ENCODE peak calls at places on chromosomes 1 and 21, in four cellular contexts. One of them, this sample, is unnamed.

GRCh38 chr1:15188145-15188544 is 34.6 kb downstream of the TMEM51 start:
- DNase-seq in bronchial epithelial cell: no peak
- DNase-seq in CD4-positive, alpha-beta T cell: no peak
- DNase-seq in cardiac fibroblast: no peak
- DNase-seq in this sample: peak

GRCh38 chr1:173749137-173749536 is 34.4 kb downstream of the KLHL20 start:
- DNase-seq in bronchial epithelial cell: peak
- DNase-seq in CD4-positive, alpha-beta T cell: no peak
- DNase-seq in cardiac fibroblast: no peak
- DNase-seq in this sample: no peak

GRCh38 chr1:70041317-70042045 is 163.9 kb downstream of the LRRC40 start:
- DNase-seq in bronchial epithelial cell: no peak
- DNase-seq in CD4-positive, alpha-beta T cell: no peak
- DNase-seq in cardiac fibroblast: no peak
- DNase-seq in this sample: no peak

GRCh38 chr1:42950146-42950480 is 8.6 kb downstream of the SLC2A1 start:
- DNase-seq in bronchial epithelial cell: no peak
- DNase-seq in CD4-positive, alpha-beta T cell: no peak
- DNase-seq in cardiac fibroblast: peak
- DNase-seq in this sample: no peak

GRCh38 chr21:14120091-14120734 is 90.5 kb downstream of the LIPI start:
- DNase-seq in bronchial epithelial cell: peak
- DNase-seq in CD4-positive, alpha-beta T cell: no peak
- DNase-seq in cardiac fibroblast: peak
- DNase-seq in this sample: peak

GRCh38 chr1:232635778-232636356 is 5.9 kb upstream of the SIPA1L2 start:
- DNase-seq in bronchial epithelial cell: peak
- DNase-seq in CD4-positive, alpha-beta T cell: no peak
- DNase-seq in cardiac fibroblast: peak
- DNase-seq in this sample: peak

GRCh38 chr1:211259596-211260126 is 495 bp downstream of the RCOR3 start:
- DNase-seq in bronchial epithelial cell: no peak
- DNase-seq in CD4-positive, alpha-beta T cell: peak
- DNase-seq in cardiac fibroblast: no peak
- DNase-seq in this sample: peak

GRCh38 chr21:35011681-35012080 is 37.4 kb downstream of the RUNX1 start:
- DNase-seq in bronchial epithelial cell: peak
- DNase-seq in CD4-positive, alpha-beta T cell: no peak
- DNase-seq in cardiac fibroblast: no peak
- DNase-seq in this sample: no peak

GRCh38 chr1:92366045-92366405 is 67.2 kb downstream of the RPAP2 start:
- DNase-seq in bronchial epithelial cell: no peak
- DNase-seq in CD4-positive, alpha-beta T cell: no peak
- DNase-seq in cardiac fibroblast: no peak
- DNase-seq in this sample: no peak

GRCh38 chr1:172717722-172718455 is 59.0 kb downstream of the FASLG start:
- DNase-seq in bronchial epithelial cell: no peak
- DNase-seq in CD4-positive, alpha-beta T cell: no peak
- DNase-seq in cardiac fibroblast: peak
- DNase-seq in this sample: no peak

GRCh38 chr1:30991852-30992606 is 73.5 kb downstream of the PUM1 start:
- DNase-seq in bronchial epithelial cell: no peak
- DNase-seq in CD4-positive, alpha-beta T cell: no peak
- DNase-seq in cardiac fibroblast: no peak
- DNase-seq in this sample: no peak

GRCh38 chr1:247443641-247444040 is 14.3 kb downstream of the OR2B11 start:
- DNase-seq in bronchial epithelial cell: no peak
- DNase-seq in CD4-positive, alpha-beta T cell: no peak
- DNase-seq in cardiac fibroblast: no peak
- DNase-seq in this sample: no peak

GRCh38 chr1:10179751-10180150 is 30.6 kb upstream of the KIF1B start:
- DNase-seq in bronchial epithelial cell: no peak
- DNase-seq in CD4-positive, alpha-beta T cell: no peak
- DNase-seq in cardiac fibroblast: no peak
- DNase-seq in this sample: no peak

GRCh38 chr1:27526569-27527222 is 36.7 kb upstream of the WASF2 start:
- DNase-seq in bronchial epithelial cell: peak
- DNase-seq in CD4-positive, alpha-beta T cell: no peak
- DNase-seq in cardiac fibroblast: no peak
- DNase-seq in this sample: no peak

GRCh38 chr21:38438476-38438893 is 59.8 kb downstream of the ERG start:
- DNase-seq in bronchial epithelial cell: no peak
- DNase-seq in CD4-positive, alpha-beta T cell: no peak
- DNase-seq in cardiac fibroblast: peak
- DNase-seq in this sample: peak

GRCh38 chr1:46303872-46304326 is 401 bp downstream of the UQCRH start:
- DNase-seq in bronchial epithelial cell: no peak
- DNase-seq in CD4-positive, alpha-beta T cell: no peak
- DNase-seq in cardiac fibroblast: peak
- DNase-seq in this sample: no peak

GRCh38 chr1:161706483-161707347 is at the start of gene FCRLA:
- DNase-seq in bronchial epithelial cell: peak
- DNase-seq in CD4-positive, alpha-beta T cell: no peak
- DNase-seq in cardiac fibroblast: peak
- DNase-seq in this sample: peak

GRCh38 chr1:197140123-197140522 is 6.3 kb downstream of the ASPM start:
- DNase-seq in bronchial epithelial cell: peak
- DNase-seq in CD4-positive, alpha-beta T cell: no peak
- DNase-seq in cardiac fibroblast: peak
- DNase-seq in this sample: no peak

GRCh38 chr1:6545276-6545934 is 8.9 kb downstream of the NOL9 start:
- DNase-seq in bronchial epithelial cell: peak
- DNase-seq in CD4-positive, alpha-beta T cell: peak
- DNase-seq in cardiac fibroblast: peak
- DNase-seq in this sample: no peak

GRCh38 chr1:204558467-204558866 is 42.3 kb downstream of the MDM4 start:
- DNase-seq in bronchial epithelial cell: no peak
- DNase-seq in CD4-positive, alpha-beta T cell: no peak
- DNase-seq in cardiac fibroblast: no peak
- DNase-seq in this sample: no peak

GRCh38 chr1:36664564-36665287 is 182.0 kb upstream of the CSF3R start:
- DNase-seq in bronchial epithelial cell: no peak
- DNase-seq in CD4-positive, alpha-beta T cell: no peak
- DNase-seq in cardiac fibroblast: no peak
- DNase-seq in this sample: no peak

GRCh38 chr1:153095764-153096163 is 1.4 kb upstream of the SPRR2E start:
- DNase-seq in bronchial epithelial cell: no peak
- DNase-seq in CD4-positive, alpha-beta T cell: no peak
- DNase-seq in cardiac fibroblast: no peak
- DNase-seq in this sample: no peak

GRCh38 chr21:26844258-26845065 is 747 bp downstream of the ADAMTS1 start:
- DNase-seq in bronchial epithelial cell: no peak
- DNase-seq in CD4-positive, alpha-beta T cell: no peak
- DNase-seq in cardiac fibroblast: peak
- DNase-seq in this sample: peak

GRCh38 chr1:234331511-234331910 is 41.7 kb upstream of the COA6 start:
- DNase-seq in bronchial epithelial cell: peak
- DNase-seq in CD4-positive, alpha-beta T cell: no peak
- DNase-seq in cardiac fibroblast: peak
- DNase-seq in this sample: peak

GRCh38 chr1:156246762-156247459 is 945 bp downstream of the PAQR6 start:
- DNase-seq in bronchial epithelial cell: no peak
- DNase-seq in CD4-positive, alpha-beta T cell: no peak
- DNase-seq in cardiac fibroblast: no peak
- DNase-seq in this sample: no peak

GRCh38 chr1:24705260-24706073 is 39.8 kb upstream of the CLIC4 start:
- DNase-seq in bronchial epithelial cell: peak
- DNase-seq in CD4-positive, alpha-beta T cell: peak
- DNase-seq in cardiac fibroblast: peak
- DNase-seq in this sample: peak

GRCh38 chr1:159092398-159092760 is 15.8 kb upstream of the AIM2 start:
- DNase-seq in bronchial epithelial cell: peak
- DNase-seq in CD4-positive, alpha-beta T cell: no peak
- DNase-seq in cardiac fibroblast: no peak
- DNase-seq in this sample: peak

GRCh38 chr21:32624726-32625125 is 12.5 kb upstream of the CFAP298 start:
- DNase-seq in bronchial epithelial cell: peak
- DNase-seq in CD4-positive, alpha-beta T cell: no peak
- DNase-seq in cardiac fibroblast: peak
- DNase-seq in this sample: peak

GRCh38 chr1:241447056-241447649 is 72.4 kb downstream of the FH start:
- DNase-seq in bronchial epithelial cell: no peak
- DNase-seq in CD4-positive, alpha-beta T cell: no peak
- DNase-seq in cardiac fibroblast: no peak
- DNase-seq in this sample: no peak

GRCh38 chr1:2231667-2232254 is 3.6 kb downstream of the SKI start:
- DNase-seq in bronchial epithelial cell: peak
- DNase-seq in CD4-positive, alpha-beta T cell: peak
- DNase-seq in cardiac fibroblast: peak
- DNase-seq in this sample: peak

GRCh38 chr1:99852648-99853047 is 2.5 kb downstream of the AGL start:
- DNase-seq in bronchial epithelial cell: no peak
- DNase-seq in CD4-positive, alpha-beta T cell: no peak
- DNase-seq in cardiac fibroblast: peak
- DNase-seq in this sample: no peak

GRCh38 chr1:174689524-174689923 is 241.8 kb downstream of the GPR52 start:
- DNase-seq in bronchial epithelial cell: no peak
- DNase-seq in CD4-positive, alpha-beta T cell: no peak
- DNase-seq in cardiac fibroblast: no peak
- DNase-seq in this sample: no peak

GRCh38 chr1:235945775-235946565 is 79.3 kb upstream of the LYST start:
- DNase-seq in bronchial epithelial cell: peak
- DNase-seq in CD4-positive, alpha-beta T cell: no peak
- DNase-seq in cardiac fibroblast: no peak
- DNase-seq in this sample: no peak

GRCh38 chr1:235948774-235949427 is 82.2 kb upstream of the LYST start:
- DNase-seq in bronchial epithelial cell: no peak
- DNase-seq in CD4-positive, alpha-beta T cell: no peak
- DNase-seq in cardiac fibroblast: no peak
- DNase-seq in this sample: no peak

GRCh38 chr1:235943581-235944114 is 76.9 kb upstream of the LYST start:
- DNase-seq in bronchial epithelial cell: peak
- DNase-seq in CD4-positive, alpha-beta T cell: no peak
- DNase-seq in cardiac fibroblast: peak
- DNase-seq in this sample: peak

GRCh38 chr1:235947989-235948388 is 81.3 kb upstream of the LYST start:
- DNase-seq in bronchial epithelial cell: no peak
- DNase-seq in CD4-positive, alpha-beta T cell: no peak
- DNase-seq in cardiac fibroblast: no peak
- DNase-seq in this sample: no peak

DNA sequence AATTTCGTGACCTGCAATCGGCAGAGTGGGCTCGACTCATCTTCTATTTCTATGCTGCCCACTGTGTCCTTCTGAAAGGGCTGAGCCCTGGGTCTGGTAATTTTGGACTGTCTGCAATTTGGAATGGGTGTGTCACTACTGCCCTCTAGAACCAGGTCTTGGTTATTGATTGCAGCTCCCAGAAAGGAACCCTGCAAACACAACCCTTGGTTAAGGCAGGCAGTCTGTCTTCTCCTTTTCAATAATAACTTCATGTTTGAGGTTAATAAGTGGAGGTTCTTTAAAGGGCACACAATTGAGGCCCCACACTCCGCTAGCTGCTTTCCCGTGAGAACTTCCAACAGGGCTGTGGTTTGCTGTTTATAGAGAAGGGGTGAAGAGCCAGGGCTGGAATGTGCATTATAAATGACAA is 79.9 kb upstream of the LYST start:
- DNase-seq in bronchial epithelial cell: no peak
- DNase-seq in CD4-positive, alpha-beta T cell: no peak
- DNase-seq in cardiac fibroblast: peak
- DNase-seq in this sample: peak
- TF ChIP-seq CTCF in bronchial epithelial cell: peak
- TF ChIP-seq CTCF in CD4-positive, alpha-beta T cell: no peak
- TF ChIP-seq CTCF in cardiac fibroblast: peak
- TF ChIP-seq CTCF in this sample: no peak

DNA sequence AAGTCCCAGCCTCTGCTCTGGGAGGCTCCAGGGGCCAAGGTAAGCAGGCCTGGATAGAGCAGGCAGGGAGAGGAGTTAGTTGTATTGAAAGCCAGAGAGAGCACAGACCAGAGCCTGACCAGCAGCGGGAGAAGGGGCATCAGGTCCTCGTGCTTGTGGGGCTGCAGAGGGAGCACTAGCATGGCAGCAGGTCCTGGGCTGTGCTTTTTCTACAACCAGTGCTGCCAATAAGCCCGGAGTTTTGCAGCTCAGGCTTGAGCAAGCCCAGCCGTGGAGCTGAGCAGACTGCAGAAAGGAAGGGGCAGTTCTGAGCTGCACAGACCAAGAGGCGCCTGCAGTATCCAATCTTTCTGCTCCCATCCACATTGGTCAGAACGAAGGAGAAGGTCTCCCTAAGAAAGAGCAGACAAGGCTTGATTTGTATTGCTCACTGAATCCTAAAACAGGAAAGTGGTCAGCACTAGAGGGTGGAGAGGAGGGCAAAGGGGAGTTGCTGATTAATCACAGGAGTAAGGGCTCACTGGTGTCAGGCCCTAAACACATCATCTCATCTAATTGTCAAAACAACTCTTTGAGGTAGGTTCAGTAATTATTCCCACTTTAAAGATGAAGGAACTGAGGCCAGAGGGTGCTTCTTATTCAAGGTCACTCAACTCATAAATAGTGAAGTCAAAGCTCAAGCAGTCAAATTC is 2.7 kb downstream of the DENND2D start:
- DNase-seq in bronchial epithelial cell: no peak
- DNase-seq in CD4-positive, alpha-beta T cell: peak
- DNase-seq in cardiac fibroblast: peak
- DNase-seq in this sample: no peak
- TF ChIP-seq CTCF in bronchial epithelial cell: peak
- TF ChIP-seq CTCF in CD4-positive, alpha-beta T cell: no peak
- TF ChIP-seq CTCF in cardiac fibroblast: peak
- TF ChIP-seq CTCF in this sample: no peak

GRCh38 chr1:214452152-214452806 is 99.1 kb downstream of the PTPN14 start:
- DNase-seq in bronchial epithelial cell: no peak
- DNase-seq in CD4-positive, alpha-beta T cell: no peak
- DNase-seq in cardiac fibroblast: no peak
- DNase-seq in this sample: no peak
- TF ChIP-seq CTCF in bronchial epithelial cell: no peak
- TF ChIP-seq CTCF in CD4-positive, alpha-beta T cell: no peak
- TF ChIP-seq CTCF in cardiac fibroblast: peak
- TF ChIP-seq CTCF in this sample: no peak

GRCh38 chr1:203286161-203286984 is 18.9 kb upstream of the BTG2 start:
- DNase-seq in bronchial epithelial cell: peak
- DNase-seq in CD4-positive, alpha-beta T cell: no peak
- DNase-seq in cardiac fibroblast: no peak
- DNase-seq in this sample: no peak
- TF ChIP-seq CTCF in bronchial epithelial cell: no peak
- TF ChIP-seq CTCF in CD4-positive, alpha-beta T cell: no peak
- TF ChIP-seq CTCF in cardiac fibroblast: no peak
- TF ChIP-seq CTCF in this sample: no peak

GRCh38 chr1:150974580-150975478 is at the start of gene CERS2:
- DNase-seq in bronchial epithelial cell: peak
- DNase-seq in CD4-positive, alpha-beta T cell: peak
- DNase-seq in cardiac fibroblast: peak
- DNase-seq in this sample: peak

GRCh38 chr1:150979007-150979722 is 2.9 kb upstream of the ANXA9 start:
- DNase-seq in bronchial epithelial cell: peak
- DNase-seq in CD4-positive, alpha-beta T cell: peak
- DNase-seq in cardiac fibroblast: peak
- DNase-seq in this sample: peak

GRCh38 chr1:150976401-150976821 is 1.8 kb upstream of the CERS2 start:
- DNase-seq in bronchial epithelial cell: no peak
- DNase-seq in CD4-positive, alpha-beta T cell: no peak
- DNase-seq in cardiac fibroblast: no peak
- DNase-seq in this sample: no peak

GRCh38 chr1:150979723-150980056 is 2.4 kb upstream of the ANXA9 start:
- DNase-seq in bronchial epithelial cell: no peak
- DNase-seq in CD4-positive, alpha-beta T cell: no peak
- DNase-seq in cardiac fibroblast: no peak
- DNase-seq in this sample: no peak

GRCh38 chr1:150976879-150977694 is 2.5 kb upstream of the CERS2 start:
- DNase-seq in bronchial epithelial cell: peak
- DNase-seq in CD4-positive, alpha-beta T cell: peak
- DNase-seq in cardiac fibroblast: no peak
- DNase-seq in this sample: peak
- TF ChIP-seq CTCF in bronchial epithelial cell: no peak
- TF ChIP-seq CTCF in CD4-positive, alpha-beta T cell: no peak
- TF ChIP-seq CTCF in cardiac fibroblast: no peak
- TF ChIP-seq CTCF in this sample: no peak